ENCODE peak calls at places on chromosomes 16 and 17, in six cellular contexts. One of them, this sample, is unnamed.

GRCh38 chr17:32722733-32723132 is 154.2 kb downstream of the MYO1D start:
- DNase-seq in heart left ventricle: no peak
- DNase-seq in cardiac fibroblast: no peak
- DNase-seq in B cell: no peak
- DNase-seq in MCF 10A: no peak
- DNase-seq in foreskin fibroblast: no peak
- DNase-seq in this sample: no peak

GRCh38 chr16:10521681-10522274 is 58.6 kb downstream of the EMP2 start:
- DNase-seq in foreskin fibroblast: peak
- DNase-seq in MCF 10A: peak
- DNase-seq in cardiac fibroblast: peak
- DNase-seq in heart left ventricle: peak
- DNase-seq in B cell: peak
- DNase-seq in this sample: peak

GRCh38 chr16:67000384-67001158 is 12.2 kb downstream of the CES4A start:
- DNase-seq in foreskin fibroblast: peak
- DNase-seq in MCF 10A: peak
- DNase-seq in B cell: peak
- DNase-seq in heart left ventricle: peak
- DNase-seq in cardiac fibroblast: peak
- DNase-seq in this sample: peak

GRCh38 chr17:76544123-76544915 is 4.5 kb downstream of the PRCD start:
- DNase-seq in MCF 10A: no peak
- DNase-seq in cardiac fibroblast: no peak
- DNase-seq in B cell: no peak
- DNase-seq in heart left ventricle: peak
- DNase-seq in foreskin fibroblast: peak
- DNase-seq in this sample: no peak

GRCh38 chr16:71610447-71610846 is 15.5 kb upstream of the MARVELD3 start:
- DNase-seq in foreskin fibroblast: no peak
- DNase-seq in B cell: no peak
- DNase-seq in MCF 10A: no peak
- DNase-seq in heart left ventricle: no peak
- DNase-seq in cardiac fibroblast: no peak
- DNase-seq in this sample: no peak

GRCh38 chr16:927931-928330 is 42.9 kb downstream of the LMF1 start:
- DNase-seq in foreskin fibroblast: no peak
- DNase-seq in cardiac fibroblast: no peak
- DNase-seq in MCF 10A: no peak
- DNase-seq in heart left ventricle: no peak
- DNase-seq in B cell: no peak
- DNase-seq in this sample: no peak

GRCh38 chr17:80117491-80118401 is 16.4 kb downstream of the GAA start:
- DNase-seq in foreskin fibroblast: no peak
- DNase-seq in heart left ventricle: no peak
- DNase-seq in B cell: no peak
- DNase-seq in MCF 10A: no peak
- DNase-seq in cardiac fibroblast: no peak
- DNase-seq in this sample: no peak

GRCh38 chr16:78230832-78231231 is 131.4 kb downstream of the WWOX start:
- DNase-seq in foreskin fibroblast: no peak
- DNase-seq in MCF 10A: peak
- DNase-seq in cardiac fibroblast: peak
- DNase-seq in heart left ventricle: no peak
- DNase-seq in B cell: no peak
- DNase-seq in this sample: peak

GRCh38 chr17:57257911-57258885 is 1.9 kb downstream of the MSI2 start:
- DNase-seq in MCF 10A: peak
- DNase-seq in heart left ventricle: no peak
- DNase-seq in B cell: no peak
- DNase-seq in cardiac fibroblast: peak
- DNase-seq in foreskin fibroblast: no peak
- DNase-seq in this sample: peak

DNA sequence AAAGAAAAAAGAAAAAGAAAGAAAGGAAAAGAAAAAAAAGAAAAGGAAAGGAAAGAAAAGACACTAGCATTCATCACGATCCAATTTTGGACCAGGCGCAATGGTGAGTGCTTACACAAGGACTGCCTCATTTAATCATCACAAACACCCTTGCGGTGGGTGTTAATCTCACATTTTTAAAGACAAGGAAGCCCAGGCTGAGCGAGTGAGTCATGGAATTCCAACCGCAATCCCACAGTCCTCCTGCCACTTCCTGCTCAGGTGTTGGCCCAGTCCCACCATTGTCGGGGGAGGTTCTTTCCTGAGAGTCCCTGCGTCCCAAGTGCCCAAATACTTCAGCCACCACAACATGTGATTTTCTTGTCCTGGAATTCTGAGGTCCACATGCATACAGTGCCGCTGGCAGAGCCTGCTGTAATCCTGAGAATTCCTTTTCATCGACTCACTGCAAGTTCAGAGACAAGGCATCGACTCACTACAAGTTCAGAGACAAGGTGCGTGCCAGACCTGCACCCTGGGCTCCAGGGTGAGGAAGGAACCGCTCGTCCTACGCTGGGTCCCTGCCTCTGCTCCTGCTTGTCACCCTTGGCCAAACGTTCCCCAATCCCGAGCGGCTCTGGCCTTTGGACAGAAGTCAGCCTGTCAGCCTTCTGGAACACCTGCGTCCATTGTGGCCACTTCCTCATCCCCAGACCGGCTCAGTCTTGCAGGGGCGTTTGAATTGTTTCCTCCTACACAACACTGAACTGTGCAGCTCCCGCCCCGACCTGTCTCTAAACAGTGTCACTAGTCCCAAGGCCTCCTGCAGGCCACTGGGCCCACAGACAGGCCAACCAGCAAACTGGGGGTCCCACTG is 5.8 kb downstream of the ZG16B start:
- DNase-seq in foreskin fibroblast: peak
- DNase-seq in heart left ventricle: peak
- DNase-seq in B cell: no peak
- DNase-seq in MCF 10A: peak
- DNase-seq in cardiac fibroblast: peak
- DNase-seq in this sample: peak
- TF ChIP-seq CTCF in foreskin fibroblast: no peak
- TF ChIP-seq CTCF in heart left ventricle: no peak
- TF ChIP-seq CTCF in B cell: no peak
- TF ChIP-seq CTCF in MCF 10A: peak
- TF ChIP-seq CTCF in cardiac fibroblast: no peak
- TF ChIP-seq CTCF in this sample: no peak

GRCh38 chr17:17902357-17902756 is 65.6 kb upstream of the SREBF1 start:
- DNase-seq in heart left ventricle: no peak
- DNase-seq in cardiac fibroblast: no peak
- DNase-seq in MCF 10A: no peak
- DNase-seq in B cell: no peak
- DNase-seq in foreskin fibroblast: no peak
- DNase-seq in this sample: no peak
- TF ChIP-seq CTCF in heart left ventricle: no peak
- TF ChIP-seq CTCF in cardiac fibroblast: no peak
- TF ChIP-seq CTCF in MCF 10A: no peak
- TF ChIP-seq CTCF in B cell: no peak
- TF ChIP-seq CTCF in foreskin fibroblast: no peak
- TF ChIP-seq CTCF in this sample: no peak

GRCh38 chr16:24800586-24800985 is 45.2 kb upstream of the SLC5A11 start:
- DNase-seq in MCF 10A: peak
- DNase-seq in cardiac fibroblast: peak
- DNase-seq in foreskin fibroblast: peak
- DNase-seq in B cell: no peak
- DNase-seq in heart left ventricle: no peak
- DNase-seq in this sample: no peak
- TF ChIP-seq CTCF in MCF 10A: peak
- TF ChIP-seq CTCF in cardiac fibroblast: peak
- TF ChIP-seq CTCF in foreskin fibroblast: peak
- TF ChIP-seq CTCF in B cell: no peak
- TF ChIP-seq CTCF in heart left ventricle: peak
- TF ChIP-seq CTCF in this sample: no peak

GRCh38 chr16:2429037-2429770 is at the start of gene CCNF:
- DNase-seq in heart left ventricle: peak
- DNase-seq in foreskin fibroblast: peak
- DNase-seq in MCF 10A: peak
- DNase-seq in B cell: peak
- DNase-seq in cardiac fibroblast: peak
- DNase-seq in this sample: peak

GRCh38 chr16:2428051-2428786 is 1.0 kb upstream of the CCNF start:
- DNase-seq in MCF 10A: no peak
- DNase-seq in heart left ventricle: peak
- DNase-seq in B cell: peak
- DNase-seq in foreskin fibroblast: peak
- DNase-seq in cardiac fibroblast: peak
- DNase-seq in this sample: peak

GRCh38 chr16:2428787-2429036 is 535 bp upstream of the CCNF start:
- DNase-seq in foreskin fibroblast: no peak
- DNase-seq in MCF 10A: no peak
- DNase-seq in heart left ventricle: no peak
- DNase-seq in B cell: no peak
- DNase-seq in cardiac fibroblast: no peak
- DNase-seq in this sample: no peak

GRCh38 chr16:2432286-2432685 is 3.0 kb downstream of the CCNF start:
- DNase-seq in MCF 10A: no peak
- DNase-seq in B cell: no peak
- DNase-seq in cardiac fibroblast: no peak
- DNase-seq in heart left ventricle: no peak
- DNase-seq in foreskin fibroblast: no peak
- DNase-seq in this sample: no peak

DNA sequence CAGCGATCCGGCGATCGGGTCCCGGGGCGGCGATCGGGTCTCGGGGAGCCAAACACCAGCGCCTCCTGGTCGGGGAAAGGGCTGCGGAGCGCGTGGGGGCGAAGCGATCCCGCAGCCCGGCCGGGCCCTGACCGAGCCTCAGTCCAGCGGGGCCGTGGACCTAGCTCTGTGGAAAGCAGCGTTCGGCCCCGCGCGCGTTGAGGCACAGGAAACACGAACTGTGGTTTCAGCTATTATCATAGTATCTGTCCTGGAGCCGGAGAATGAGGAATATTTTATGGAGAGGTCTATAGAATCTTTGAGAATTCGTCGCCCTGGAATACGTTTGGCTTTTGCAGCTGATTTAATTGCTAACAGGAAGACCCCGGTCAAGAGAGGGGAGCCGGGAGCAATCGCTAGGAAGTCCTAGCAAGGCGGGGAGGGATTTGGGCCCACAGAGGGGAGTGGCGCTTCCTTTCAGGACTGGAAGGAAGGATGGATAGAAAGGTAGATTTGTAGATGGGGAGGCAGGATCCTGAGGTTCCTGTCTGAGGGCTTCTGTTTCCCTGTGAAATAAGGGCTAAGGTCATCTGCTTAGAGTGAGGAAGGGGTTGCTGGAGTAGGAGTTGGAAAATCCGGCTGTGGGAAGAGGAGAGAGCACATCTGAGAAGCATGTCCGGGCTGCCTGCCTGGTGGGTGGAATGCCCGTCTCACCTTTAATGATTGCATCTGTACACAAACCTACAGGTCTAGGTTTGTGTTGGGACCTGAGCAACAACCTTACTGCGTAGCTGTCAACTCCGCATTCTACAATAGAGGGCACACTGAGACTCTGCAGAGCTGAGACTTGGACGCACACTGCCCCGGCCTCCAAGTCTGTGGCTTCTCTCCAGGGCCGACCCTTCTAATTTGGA is 770 bp downstream of the CCNF start:
- DNase-seq in B cell: peak
- DNase-seq in MCF 10A: peak
- DNase-seq in cardiac fibroblast: peak
- DNase-seq in foreskin fibroblast: peak
- DNase-seq in heart left ventricle: no peak
- DNase-seq in this sample: no peak
- TF ChIP-seq CTCF in B cell: no peak
- TF ChIP-seq CTCF in MCF 10A: peak
- TF ChIP-seq CTCF in cardiac fibroblast: no peak
- TF ChIP-seq CTCF in foreskin fibroblast: peak
- TF ChIP-seq CTCF in heart left ventricle: no peak
- TF ChIP-seq CTCF in this sample: no peak

DNA sequence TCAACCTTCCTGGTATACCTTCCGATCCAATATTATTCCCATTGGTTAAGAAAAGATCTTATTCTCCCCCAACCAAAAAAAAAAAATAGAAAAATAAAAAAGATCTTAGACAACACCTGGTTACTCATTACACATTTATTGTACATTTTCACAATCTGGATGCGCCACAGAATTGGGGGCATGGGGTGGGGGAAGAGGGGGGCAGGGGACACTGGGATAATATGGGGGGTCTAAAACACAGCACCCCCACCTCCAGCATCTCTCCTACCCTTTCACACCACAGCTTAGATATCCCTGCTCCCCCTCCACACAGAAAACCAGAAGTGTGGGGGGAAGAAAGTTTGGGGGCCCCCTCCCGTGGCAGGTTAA is 3.7 kb downstream of the VAMP2 start:
- DNase-seq in cardiac fibroblast: no peak
- DNase-seq in heart left ventricle: no peak
- DNase-seq in foreskin fibroblast: no peak
- DNase-seq in MCF 10A: no peak
- DNase-seq in B cell: no peak
- DNase-seq in this sample: no peak
- TF ChIP-seq CTCF in cardiac fibroblast: no peak
- TF ChIP-seq CTCF in heart left ventricle: no peak
- TF ChIP-seq CTCF in foreskin fibroblast: no peak
- TF ChIP-seq CTCF in MCF 10A: no peak
- TF ChIP-seq CTCF in B cell: peak
- TF ChIP-seq CTCF in this sample: no peak

GRCh38 chr17:79023886-79024771 is at the start of gene C1QTNF1:
- DNase-seq in heart left ventricle: peak
- DNase-seq in foreskin fibroblast: peak
- DNase-seq in cardiac fibroblast: peak
- DNase-seq in B cell: peak
- DNase-seq in MCF 10A: no peak
- DNase-seq in this sample: peak
- TF ChIP-seq CTCF in heart left ventricle: peak
- TF ChIP-seq CTCF in foreskin fibroblast: no peak
- TF ChIP-seq CTCF in cardiac fibroblast: peak
- TF ChIP-seq CTCF in B cell: peak
- TF ChIP-seq CTCF in MCF 10A: peak
- TF ChIP-seq CTCF in this sample: peak

This sample was measured in mucosa of descending colon.